ENCODE peak calls at places on chromosomes 3 and 15, in ten cellular contexts. V is right lobe of liver, B is body of pancreas, E is testis, N is K562, K is ovary, R is IMR-90, D is GM12878, H is heart left ventricle, A is transverse colon. G is an unnamed sample.

GRCh38 chr3:89116486-89116885 is 9.1 kb downstream of the EPHA3 start:
- DNase-seq in V (no peak), B (no peak), E (no peak), N (no peak), K (no peak), R (no peak), D (no peak), H (no peak), A (no peak), G (no peak)

GRCh38 chr3:143134446-143134845 is 14.9 kb downstream of the CHST2 start:
- DNase-seq in V (no peak), B (no peak), E (no peak), N (no peak), K (no peak), R (no peak), D (no peak), H (no peak), A (no peak), G (no peak)

GRCh38 chr15:62998262-62998909 is 44.2 kb upstream of the TPM1 start:
- DNase-seq in V (no peak), B (no peak), E (no peak), N (no peak), K (no peak), R (no peak), D (no peak), H (no peak), A (no peak), G (no peak)

GRCh38 chr3:142180761-142181362 is 31.5 kb upstream of the TFDP2 start:
- DNase-seq in V (no peak), B (peak), E (peak), N (peak), K (peak), R (peak), D (no peak), H (no peak), A (peak), G (no peak)

GRCh38 chr3:149771652-149772271 is 19.5 kb upstream of the COMMD2 start:
- DNase-seq in V (no peak), B (peak), E (peak), N (peak), K (peak), R (peak), D (no peak), H (peak), A (peak), G (no peak)

GRCh38 chr15:66483131-66483566 is 14.4 kb downstream of the SNAPC5 start:
- DNase-seq in V (peak), B (peak), E (no peak), N (peak), K (no peak), R (peak), D (no peak), H (no peak), A (no peak), G (no peak)

GRCh38 chr15:48592221-48592731 is 53.2 kb downstream of the FBN1 start:
- DNase-seq in V (no peak), B (no peak), E (no peak), N (no peak), K (no peak), R (peak), D (no peak), H (no peak), A (no peak), G (no peak)

GRCh38 chr15:70236306-70237103 is 138.8 kb upstream of the TLE3 start:
- DNase-seq in V (no peak), B (no peak), E (no peak), N (no peak), K (no peak), R (peak), D (no peak), H (no peak), A (no peak), G (peak)

GRCh38 chr3:112519424-112520001 is 20.2 kb upstream of the BTLA start:
- DNase-seq in V (no peak), B (no peak), E (peak), N (peak), K (no peak), R (peak), D (peak), H (peak), A (peak), G (no peak)

GRCh38 chr3:131850223-131850622 is 184.6 kb downstream of the CPNE4 start:
- DNase-seq in V (no peak), B (no peak), E (no peak), N (no peak), K (no peak), R (no peak), D (no peak), H (no peak), A (no peak), G (no peak)

GRCh38 chr3:175001091-175001490 is 142.0 kb downstream of the NAALADL2 start:
- DNase-seq in V (no peak), B (no peak), E (no peak), N (no peak), K (no peak), R (peak), D (no peak), H (no peak), A (no peak), G (no peak)

GRCh38 chr3:126389112-126389791 is 5.5 kb upstream of the CFAP100 start:
- DNase-seq in V (peak), B (peak), E (peak), N (peak), K (peak), R (peak), D (no peak), H (peak), A (peak), G (peak)

GRCh38 chr3:33144433-33144832 is 30.6 kb downstream of the CRTAP start:
- DNase-seq in V (no peak), B (no peak), E (peak), N (peak), K (no peak), R (no peak), D (no peak), H (no peak), A (no peak), G (no peak)

GRCh38 chr15:55196011-55196410 is 730 bp downstream of the RSL24D1 start:
- DNase-seq in V (no peak), B (no peak), E (no peak), N (no peak), K (no peak), R (peak), D (no peak), H (no peak), A (no peak), G (no peak)

GRCh38 chr15:101020451-101020850 is 101.3 kb downstream of the LRRK1 start:
- DNase-seq in V (no peak), B (no peak), E (peak), N (no peak), K (no peak), R (no peak), D (no peak), H (no peak), A (peak), G (no peak)

GRCh38 chr3:127739347-127740135 is 66.8 kb downstream of the ABTB1 start:
- DNase-seq in V (no peak), B (no peak), E (no peak), N (no peak), K (no peak), R (peak), D (no peak), H (no peak), A (no peak), G (peak)

GRCh38 chr15:32687556-32687955 is 30.2 kb upstream of the GREM1 start:
- DNase-seq in V (no peak), B (no peak), E (no peak), N (no peak), K (no peak), R (peak), D (no peak), H (no peak), A (no peak), G (no peak)

GRCh38 chr3:184315871-184316661 is 1.7 kb downstream of the EIF4G1 start:
- DNase-seq in V (peak), B (no peak), E (no peak), N (no peak), K (peak), R (peak), D (no peak), H (no peak), A (no peak), G (no peak)

GRCh38 chr15:47944911-47945310 is 175.9 kb upstream of the SLC24A5 start:
- DNase-seq in V (no peak), B (no peak), E (no peak), N (no peak), K (no peak), R (no peak), D (no peak), H (no peak), A (no peak), G (no peak)

GRCh38 chr3:29176501-29176900 is 104.4 kb upstream of the RBMS3 start:
- DNase-seq in V (no peak), B (no peak), E (peak), N (no peak), K (peak), R (no peak), D (no peak), H (peak), A (no peak), G (no peak)

GRCh38 chr15:85174521-85174920 is 192.9 kb downstream of the PDE8A start:
- DNase-seq in V (no peak), B (no peak), E (no peak), N (no peak), K (no peak), R (no peak), D (no peak), H (no peak), A (no peak), G (no peak)

GRCh38 chr15:100277087-100277855 is 64.5 kb downstream of the ADAMTS17 start:
- DNase-seq in V (no peak), B (no peak), E (no peak), N (no peak), K (no peak), R (no peak), D (no peak), H (no peak), A (no peak), G (no peak)

GRCh38 chr3:172347895-172348680 is 100.2 kb downstream of the GHSR start:
- DNase-seq in V (no peak), B (no peak), E (no peak), N (no peak), K (no peak), R (no peak), D (no peak), H (no peak), A (no peak), G (no peak)

GRCh38 chr3:194126790-194127189 is 9.2 kb upstream of the HES1 start:
- DNase-seq in V (no peak), B (no peak), E (no peak), N (no peak), K (no peak), R (no peak), D (no peak), H (no peak), A (no peak), G (no peak)

DNA sequence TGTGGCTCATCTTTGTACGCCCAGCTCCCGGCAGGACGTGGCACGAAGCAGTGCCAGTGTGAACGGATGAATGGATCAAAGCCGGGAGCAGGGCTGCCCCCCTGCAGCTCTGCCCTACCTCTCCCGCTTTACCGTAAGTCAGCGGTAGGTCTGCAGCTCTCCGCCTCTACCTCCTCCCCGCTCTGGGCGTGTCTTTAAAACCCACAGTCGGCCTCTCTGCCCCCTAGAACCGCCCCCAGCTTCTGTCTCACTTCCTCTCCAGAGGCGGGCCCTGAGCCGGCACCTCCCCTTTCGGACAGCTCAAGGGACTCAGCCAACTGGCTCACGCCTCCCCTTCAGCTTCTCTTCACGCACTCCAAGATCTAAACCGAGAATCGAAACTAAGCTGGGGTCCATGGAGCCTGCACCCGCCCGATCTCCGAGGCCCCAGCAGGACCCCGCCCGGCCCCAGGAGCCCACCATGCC is at the start of gene PML:
- DNase-seq in V (peak), B (peak), E (peak), N (peak), K (peak), R (peak), D (peak), H (peak), A (peak), G (peak)
- TF ChIP-seq POLR2A in V (peak), B (peak), E (peak), N (peak), K (no peak), R (peak), D (peak), H (peak), A (peak), G (peak)

GRCh38 chr3:123330441-123330991 is 118.4 kb downstream of the ADCY5 start:
- DNase-seq in V (peak), B (no peak), E (peak), N (no peak), K (peak), R (no peak), D (no peak), H (peak), A (peak), G (peak)
- H3K4me3 ChIP-seq in V (no peak), B (no peak), E (no peak), N (no peak), K (no peak), R (no peak), D (no peak), H (no peak), A (no peak), G (no peak)

DNA sequence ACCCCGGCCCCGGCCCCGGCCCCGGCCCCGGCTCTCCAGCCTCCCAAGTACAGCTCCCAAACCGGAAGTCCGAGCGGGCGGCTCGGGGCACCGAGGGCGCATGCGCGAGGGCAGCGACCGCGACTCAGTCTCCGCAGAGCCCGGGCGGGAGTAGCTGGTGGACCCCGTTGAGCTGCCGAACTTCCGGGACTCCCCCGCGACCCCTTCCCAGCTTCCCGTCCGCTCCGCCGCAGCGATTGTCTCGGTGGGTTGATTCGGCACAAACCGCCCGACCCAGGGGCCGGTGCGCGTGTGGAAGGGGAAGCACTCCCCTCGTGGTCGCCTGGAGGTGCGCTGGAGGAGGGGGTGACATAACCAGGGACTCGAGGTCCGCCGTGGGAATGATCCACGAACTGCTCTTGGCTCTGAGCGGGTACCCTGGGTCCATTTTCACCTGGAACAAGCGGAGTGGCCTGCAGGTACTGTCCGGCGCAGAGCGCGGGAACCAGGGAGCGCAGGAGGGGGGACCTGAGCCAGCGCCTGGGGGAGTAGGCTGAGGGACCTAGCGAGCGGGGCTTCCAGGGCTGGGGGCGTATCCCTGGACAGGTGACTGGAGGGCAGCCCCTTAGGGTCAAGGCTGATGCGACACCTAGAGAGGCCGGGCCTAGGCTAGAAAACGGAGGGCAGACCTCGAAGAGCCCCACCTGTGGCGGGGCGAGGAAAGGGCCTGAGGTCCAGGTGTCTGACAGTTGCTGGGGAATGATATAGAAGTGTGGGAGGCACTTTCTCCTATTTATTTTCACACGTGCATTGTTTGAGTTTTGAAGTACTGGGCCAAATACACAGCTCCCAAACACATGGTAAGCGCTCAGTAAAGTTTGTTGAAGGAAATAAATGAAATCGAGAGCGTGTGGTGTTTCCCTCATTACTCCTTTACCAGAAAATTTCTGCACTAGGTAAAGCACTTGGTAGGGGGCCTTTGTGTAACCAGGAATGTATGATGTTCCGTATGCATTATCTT is at the start of the genes TUBGCP4 and ZSCAN29:
- DNase-seq in V (peak), B (peak), E (peak), N (peak), K (peak), R (peak), D (peak), H (peak), A (peak), G (peak)
- TF ChIP-seq POLR2A in V (peak), B (peak), E (no peak), N (peak), K (no peak), R (no peak), D (peak), H (no peak), A (peak), G (no peak)

GRCh38 chr15:40091861-40092415 is 16.7 kb downstream of the BMF start:
- DNase-seq in V (no peak), B (no peak), E (peak), N (no peak), K (no peak), R (no peak), D (no peak), H (no peak), A (no peak), G (no peak)
- H3K4me3 ChIP-seq in V (no peak), B (no peak), E (no peak), N (no peak), K (no peak), R (no peak), D (no peak), H (no peak), A (no peak), G (no peak)

DNA sequence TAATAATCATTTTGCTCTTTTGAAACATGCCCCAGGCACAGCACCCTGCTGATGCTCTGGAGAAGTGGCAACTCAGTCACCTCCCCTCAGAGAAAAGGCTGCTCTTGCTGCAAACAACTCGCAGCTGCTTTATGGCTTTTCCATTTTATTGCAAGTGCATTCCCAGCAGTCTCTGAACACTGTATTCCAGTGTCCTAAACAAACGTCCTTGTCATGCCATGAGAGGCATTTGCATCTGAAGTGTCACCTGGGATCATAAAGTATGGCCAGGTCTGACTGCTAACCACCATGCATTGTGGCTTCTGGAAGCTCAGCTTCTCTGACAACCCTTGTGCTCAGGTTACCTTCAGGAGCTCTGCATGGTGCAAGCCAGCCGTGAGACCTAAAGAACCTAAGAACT is 358.1 kb upstream of the TRIM42 start:
- DNase-seq in V (no peak), B (no peak), E (no peak), N (no peak), K (no peak), R (no peak), D (no peak), H (no peak), A (no peak), G (no peak)
- TF ChIP-seq POLR2A in V (no peak), B (no peak), E (no peak), N (no peak), K (no peak), R (no peak), D (no peak), H (no peak), A (no peak), G (no peak)